ENCODE peak calls at places on chromosomes 11 and 22, in nine cellular contexts. One of them, this sample, is unnamed. For H3K27me3, the result is how much of the 10 kb centered on the place peaks cover.

GRCh38 chr11:29293825-29294224 is 723.0 kb downstream of the KCNA4 start:
- DNase-seq in HCT116: peak
- DNase-seq in right lobe of liver: no peak
- DNase-seq in fibroblast of lung: peak
- DNase-seq in GM23248: peak
- DNase-seq in endothelial cell of umbilical vein: peak
- DNase-seq in foreskin keratinocyte: peak
- DNase-seq in heart left ventricle: no peak
- DNase-seq in right atrium auricular region: no peak
- DNase-seq in this sample: peak

GRCh38 chr11:120941000-120941399 is 82.9 kb upstream of the TBCEL start:
- DNase-seq in HCT116: no peak
- DNase-seq in right lobe of liver: no peak
- DNase-seq in fibroblast of lung: no peak
- DNase-seq in GM23248: peak
- DNase-seq in endothelial cell of umbilical vein: no peak
- DNase-seq in foreskin keratinocyte: no peak
- DNase-seq in heart left ventricle: no peak
- DNase-seq in right atrium auricular region: no peak
- DNase-seq in this sample: peak

GRCh38 chr11:96303067-96303466 is 39.9 kb downstream of the MAML2 start:
- DNase-seq in HCT116: no peak
- DNase-seq in right lobe of liver: no peak
- DNase-seq in fibroblast of lung: peak
- DNase-seq in GM23248: peak
- DNase-seq in endothelial cell of umbilical vein: peak
- DNase-seq in foreskin keratinocyte: peak
- DNase-seq in heart left ventricle: no peak
- DNase-seq in right atrium auricular region: no peak
- DNase-seq in this sample: peak

GRCh38 chr11:37411289-37411688 is 813.3 kb upstream of the RAG2 start:
- DNase-seq in HCT116: no peak
- DNase-seq in right lobe of liver: peak
- DNase-seq in fibroblast of lung: no peak
- DNase-seq in GM23248: no peak
- DNase-seq in endothelial cell of umbilical vein: no peak
- DNase-seq in foreskin keratinocyte: peak
- DNase-seq in heart left ventricle: no peak
- DNase-seq in right atrium auricular region: no peak
- DNase-seq in this sample: peak

GRCh38 chr22:29380032-29380781 is 8.2 kb downstream of the AP1B1 start:
- DNase-seq in HCT116: no peak
- DNase-seq in right lobe of liver: no peak
- DNase-seq in fibroblast of lung: no peak
- DNase-seq in GM23248: peak
- DNase-seq in endothelial cell of umbilical vein: peak
- DNase-seq in foreskin keratinocyte: peak
- DNase-seq in heart left ventricle: no peak
- DNase-seq in right atrium auricular region: no peak
- DNase-seq in this sample: peak

GRCh38 chr11:122246885-122247284 is 130.9 kb upstream of the BLID start:
- DNase-seq in HCT116: no peak
- DNase-seq in right lobe of liver: no peak
- DNase-seq in fibroblast of lung: no peak
- DNase-seq in GM23248: peak
- DNase-seq in endothelial cell of umbilical vein: no peak
- DNase-seq in foreskin keratinocyte: no peak
- DNase-seq in heart left ventricle: no peak
- DNase-seq in right atrium auricular region: no peak
- DNase-seq in this sample: no peak

GRCh38 chr22:44723801-44724200 is 21.8 kb downstream of the PRR5 start:
- DNase-seq in HCT116: peak
- DNase-seq in right lobe of liver: no peak
- DNase-seq in fibroblast of lung: peak
- DNase-seq in GM23248: no peak
- DNase-seq in endothelial cell of umbilical vein: peak
- DNase-seq in foreskin keratinocyte: no peak
- DNase-seq in heart left ventricle: no peak
- DNase-seq in right atrium auricular region: no peak
- DNase-seq in this sample: peak

GRCh38 chr11:62841361-62842170 is 2.2 kb upstream of the WDR74 start:
- DNase-seq in HCT116: peak
- DNase-seq in right lobe of liver: peak
- DNase-seq in fibroblast of lung: peak
- DNase-seq in GM23248: peak
- DNase-seq in endothelial cell of umbilical vein: peak
- DNase-seq in foreskin keratinocyte: peak
- DNase-seq in heart left ventricle: peak
- DNase-seq in right atrium auricular region: peak
- DNase-seq in this sample: peak

GRCh38 chr22:22123118-22123959 is 121.2 kb upstream of the VPREB1 start:
- DNase-seq in HCT116: no peak
- DNase-seq in right lobe of liver: no peak
- DNase-seq in fibroblast of lung: no peak
- DNase-seq in GM23248: no peak
- DNase-seq in endothelial cell of umbilical vein: no peak
- DNase-seq in foreskin keratinocyte: no peak
- DNase-seq in heart left ventricle: no peak
- DNase-seq in right atrium auricular region: no peak
- DNase-seq in this sample: no peak

GRCh38 chr22:22119003-22119402 is 125.6 kb upstream of the VPREB1 start:
- DNase-seq in HCT116: no peak
- DNase-seq in right lobe of liver: no peak
- DNase-seq in fibroblast of lung: no peak
- DNase-seq in GM23248: no peak
- DNase-seq in endothelial cell of umbilical vein: no peak
- DNase-seq in foreskin keratinocyte: no peak
- DNase-seq in heart left ventricle: no peak
- DNase-seq in right atrium auricular region: no peak
- DNase-seq in this sample: no peak

GRCh38 chr22:22122348-22123117 is 122.1 kb upstream of the VPREB1 start:
- DNase-seq in HCT116: no peak
- DNase-seq in right lobe of liver: no peak
- DNase-seq in fibroblast of lung: no peak
- DNase-seq in GM23248: no peak
- DNase-seq in endothelial cell of umbilical vein: no peak
- DNase-seq in foreskin keratinocyte: no peak
- DNase-seq in heart left ventricle: no peak
- DNase-seq in right atrium auricular region: no peak
- DNase-seq in this sample: no peak

GRCh38 chr22:22121445-22121844 is 123.1 kb upstream of the VPREB1 start:
- DNase-seq in HCT116: no peak
- DNase-seq in right lobe of liver: no peak
- DNase-seq in fibroblast of lung: no peak
- DNase-seq in GM23248: no peak
- DNase-seq in endothelial cell of umbilical vein: no peak
- DNase-seq in foreskin keratinocyte: no peak
- DNase-seq in heart left ventricle: no peak
- DNase-seq in right atrium auricular region: no peak
- DNase-seq in this sample: no peak

DNA sequence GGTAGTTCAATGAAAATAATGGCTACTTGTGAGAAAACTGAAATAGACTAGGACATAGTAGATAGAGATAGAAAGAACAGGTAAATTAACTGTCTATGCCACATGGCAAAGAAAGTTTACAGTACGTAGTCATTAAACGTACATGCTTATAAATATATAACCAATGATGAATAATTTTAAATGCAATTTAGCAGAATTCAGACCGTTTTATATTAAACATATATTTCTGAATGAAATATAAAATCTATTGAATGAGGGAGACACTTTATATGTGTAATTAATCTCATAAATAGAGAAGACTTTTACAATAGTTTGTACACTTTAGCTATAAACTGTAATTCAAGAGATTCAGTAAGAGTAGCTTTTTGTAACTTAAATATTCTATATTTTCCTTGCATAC is 124.4 kb upstream of the VPREB1 start:
- DNase-seq in HCT116: no peak
- DNase-seq in right lobe of liver: no peak
- DNase-seq in fibroblast of lung: no peak
- DNase-seq in GM23248: no peak
- DNase-seq in endothelial cell of umbilical vein: no peak
- DNase-seq in foreskin keratinocyte: no peak
- DNase-seq in heart left ventricle: no peak
- DNase-seq in right atrium auricular region: no peak
- DNase-seq in this sample: no peak
- H3K27me3 ChIP-seq in HCT116: under half
- H3K27me3 ChIP-seq in right lobe of liver: under half
- H3K27me3 ChIP-seq in fibroblast of lung: under half
- H3K27me3 ChIP-seq in GM23248: under half
- H3K27me3 ChIP-seq in endothelial cell of umbilical vein: under half
- H3K27me3 ChIP-seq in foreskin keratinocyte: under half
- H3K27me3 ChIP-seq in heart left ventricle: under half
- H3K27me3 ChIP-seq in right atrium auricular region: under half
- H3K27me3 ChIP-seq in this sample: under half

GRCh38 chr11:64296830-64297721 is 3.1 kb upstream of the CATSPERZ start:
- DNase-seq in HCT116: no peak
- DNase-seq in right lobe of liver: no peak
- DNase-seq in fibroblast of lung: no peak
- DNase-seq in GM23248: no peak
- DNase-seq in endothelial cell of umbilical vein: no peak
- DNase-seq in foreskin keratinocyte: no peak
- DNase-seq in heart left ventricle: no peak
- DNase-seq in right atrium auricular region: no peak
- DNase-seq in this sample: no peak

GRCh38 chr11:64297722-64298358 is 2.3 kb upstream of the CATSPERZ start:
- DNase-seq in HCT116: no peak
- DNase-seq in right lobe of liver: no peak
- DNase-seq in fibroblast of lung: no peak
- DNase-seq in GM23248: no peak
- DNase-seq in endothelial cell of umbilical vein: no peak
- DNase-seq in foreskin keratinocyte: no peak
- DNase-seq in heart left ventricle: peak
- DNase-seq in right atrium auricular region: no peak
- DNase-seq in this sample: no peak

GRCh38 chr11:64296236-64296635 is 3.9 kb upstream of the CATSPERZ start:
- DNase-seq in HCT116: no peak
- DNase-seq in right lobe of liver: no peak
- DNase-seq in fibroblast of lung: no peak
- DNase-seq in GM23248: peak
- DNase-seq in endothelial cell of umbilical vein: no peak
- DNase-seq in foreskin keratinocyte: no peak
- DNase-seq in heart left ventricle: no peak
- DNase-seq in right atrium auricular region: no peak
- DNase-seq in this sample: no peak

GRCh38 chr11:64294665-64295289 is 3.7 kb downstream of the KCNK4 start:
- DNase-seq in HCT116: no peak
- DNase-seq in right lobe of liver: no peak
- DNase-seq in fibroblast of lung: no peak
- DNase-seq in GM23248: peak
- DNase-seq in endothelial cell of umbilical vein: no peak
- DNase-seq in foreskin keratinocyte: no peak
- DNase-seq in heart left ventricle: no peak
- DNase-seq in right atrium auricular region: no peak
- DNase-seq in this sample: no peak

DNA sequence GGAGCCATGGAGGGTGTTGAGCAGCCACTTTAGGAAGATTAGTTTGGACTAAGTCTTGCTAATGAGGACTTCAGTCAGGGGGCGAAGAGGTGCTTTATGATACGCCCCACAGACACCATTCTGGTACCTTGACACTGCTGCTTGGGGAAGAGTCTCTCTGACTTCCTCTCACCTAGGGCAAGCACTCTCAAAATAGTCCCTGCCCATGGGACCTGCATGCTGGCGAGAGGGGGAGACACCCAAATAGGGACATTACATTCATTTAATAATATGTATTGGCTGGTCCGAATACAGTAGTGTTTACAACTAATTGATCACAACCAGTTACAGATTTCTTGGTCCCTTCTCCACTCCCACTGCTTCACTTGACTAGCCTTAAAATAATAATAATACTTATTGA is 4.4 kb upstream of the CATSPERZ start:
- DNase-seq in HCT116: no peak
- DNase-seq in right lobe of liver: no peak
- DNase-seq in fibroblast of lung: no peak
- DNase-seq in GM23248: no peak
- DNase-seq in endothelial cell of umbilical vein: no peak
- DNase-seq in foreskin keratinocyte: no peak
- DNase-seq in heart left ventricle: no peak
- DNase-seq in right atrium auricular region: no peak
- DNase-seq in this sample: no peak
- H3K27me3 ChIP-seq in HCT116: under half
- H3K27me3 ChIP-seq in right lobe of liver: under half
- H3K27me3 ChIP-seq in fibroblast of lung: half or more
- H3K27me3 ChIP-seq in GM23248: under half
- H3K27me3 ChIP-seq in endothelial cell of umbilical vein: half or more
- H3K27me3 ChIP-seq in foreskin keratinocyte: half or more
- H3K27me3 ChIP-seq in heart left ventricle: half or more
- H3K27me3 ChIP-seq in right atrium auricular region: under half
- H3K27me3 ChIP-seq in this sample: under half

GRCh38 chr11:32438346-32438882 is 3.1 kb upstream of the WT1 start:
- DNase-seq in HCT116: no peak
- DNase-seq in right lobe of liver: no peak
- DNase-seq in fibroblast of lung: no peak
- DNase-seq in GM23248: no peak
- DNase-seq in endothelial cell of umbilical vein: no peak
- DNase-seq in foreskin keratinocyte: no peak
- DNase-seq in heart left ventricle: no peak
- DNase-seq in right atrium auricular region: no peak
- DNase-seq in this sample: no peak

GRCh38 chr11:32439488-32440210 is 4.3 kb upstream of the WT1 start:
- DNase-seq in HCT116: no peak
- DNase-seq in right lobe of liver: no peak
- DNase-seq in fibroblast of lung: no peak
- DNase-seq in GM23248: no peak
- DNase-seq in endothelial cell of umbilical vein: no peak
- DNase-seq in foreskin keratinocyte: no peak
- DNase-seq in heart left ventricle: no peak
- DNase-seq in right atrium auricular region: no peak
- DNase-seq in this sample: no peak

GRCh38 chr11:32437406-32438345 is 2.3 kb upstream of the WT1 start:
- DNase-seq in HCT116: no peak
- DNase-seq in right lobe of liver: no peak
- DNase-seq in fibroblast of lung: no peak
- DNase-seq in GM23248: no peak
- DNase-seq in endothelial cell of umbilical vein: no peak
- DNase-seq in foreskin keratinocyte: no peak
- DNase-seq in heart left ventricle: no peak
- DNase-seq in right atrium auricular region: no peak
- DNase-seq in this sample: no peak

GRCh38 chr11:32440372-32440888 is 5.1 kb upstream of the WT1 start:
- DNase-seq in HCT116: no peak
- DNase-seq in right lobe of liver: no peak
- DNase-seq in fibroblast of lung: no peak
- DNase-seq in GM23248: no peak
- DNase-seq in endothelial cell of umbilical vein: no peak
- DNase-seq in foreskin keratinocyte: no peak
- DNase-seq in heart left ventricle: no peak
- DNase-seq in right atrium auricular region: no peak
- DNase-seq in this sample: no peak

GRCh38 chr11:32438883-32439487 is 3.6 kb upstream of the WT1 start:
- DNase-seq in HCT116: no peak
- DNase-seq in right lobe of liver: no peak
- DNase-seq in fibroblast of lung: no peak
- DNase-seq in GM23248: no peak
- DNase-seq in endothelial cell of umbilical vein: no peak
- DNase-seq in foreskin keratinocyte: no peak
- DNase-seq in heart left ventricle: no peak
- DNase-seq in right atrium auricular region: no peak
- DNase-seq in this sample: no peak
- H3K27me3 ChIP-seq in HCT116: under half
- H3K27me3 ChIP-seq in right lobe of liver: under half
- H3K27me3 ChIP-seq in fibroblast of lung: half or more
- H3K27me3 ChIP-seq in GM23248: half or more
- H3K27me3 ChIP-seq in endothelial cell of umbilical vein: half or more
- H3K27me3 ChIP-seq in foreskin keratinocyte: half or more
- H3K27me3 ChIP-seq in heart left ventricle: half or more
- H3K27me3 ChIP-seq in right atrium auricular region: under half
- H3K27me3 ChIP-seq in this sample: half or more

GRCh38 chr22:26106412-26106811 is 62.9 kb upstream of the SEZ6L start:
- DNase-seq in HCT116: no peak
- DNase-seq in right lobe of liver: no peak
- DNase-seq in fibroblast of lung: no peak
- DNase-seq in GM23248: no peak
- DNase-seq in endothelial cell of umbilical vein: no peak
- DNase-seq in foreskin keratinocyte: no peak
- DNase-seq in heart left ventricle: no peak
- DNase-seq in right atrium auricular region: no peak
- DNase-seq in this sample: no peak

GRCh38 chr22:26097840-26098239 is 71.4 kb upstream of the SEZ6L start:
- DNase-seq in HCT116: no peak
- DNase-seq in right lobe of liver: no peak
- DNase-seq in fibroblast of lung: no peak
- DNase-seq in GM23248: no peak
- DNase-seq in endothelial cell of umbilical vein: no peak
- DNase-seq in foreskin keratinocyte: no peak
- DNase-seq in heart left ventricle: no peak
- DNase-seq in right atrium auricular region: no peak
- DNase-seq in this sample: no peak

DNA sequence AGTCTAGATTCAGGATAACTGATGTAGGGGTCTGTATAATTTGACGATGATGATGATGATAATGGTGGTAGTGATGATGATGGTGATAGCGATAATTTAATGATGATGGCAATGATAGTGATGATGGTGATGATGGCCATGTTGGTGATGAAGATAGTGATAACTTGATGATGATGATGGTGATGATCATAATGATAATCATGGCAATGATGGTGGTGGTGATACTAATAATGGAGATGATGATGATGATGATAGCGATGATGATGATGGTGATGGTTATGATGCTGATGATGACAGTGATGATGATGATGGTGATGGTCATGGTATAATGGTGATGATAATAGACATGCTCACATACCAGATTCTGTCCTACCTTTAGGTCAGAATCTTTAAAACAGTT is 66.2 kb upstream of the SEZ6L start:
- DNase-seq in HCT116: no peak
- DNase-seq in right lobe of liver: no peak
- DNase-seq in fibroblast of lung: no peak
- DNase-seq in GM23248: no peak
- DNase-seq in endothelial cell of umbilical vein: no peak
- DNase-seq in foreskin keratinocyte: no peak
- DNase-seq in heart left ventricle: no peak
- DNase-seq in right atrium auricular region: no peak
- DNase-seq in this sample: no peak
- H3K27me3 ChIP-seq in HCT116: under half
- H3K27me3 ChIP-seq in right lobe of liver: under half
- H3K27me3 ChIP-seq in fibroblast of lung: under half
- H3K27me3 ChIP-seq in GM23248: under half
- H3K27me3 ChIP-seq in endothelial cell of umbilical vein: under half
- H3K27me3 ChIP-seq in foreskin keratinocyte: under half
- H3K27me3 ChIP-seq in heart left ventricle: under half
- H3K27me3 ChIP-seq in right atrium auricular region: under half
- H3K27me3 ChIP-seq in this sample: under half

This sample was measured in bronchial epithelial cell.